ENCODE peak calls at places on chromosomes 2 and 18, in four cellular contexts. N is SHP77 treated with DMSO at 0.1 percent for 48 hours; T is stimulated activated CD8-positive, alpha-beta memory T cell treated with anti-CD3 and anti-CD28 coated beads, Interleukin-12 subunit alpha, Interleukin-12 subunit beta, amount 100 ng/mL, for 1 hour; G is ecto neural progenitor cell. Y is an unnamed sample.

GRCh38 chr2:233152541-233152940 is 92.4 kb downstream of the INPP5D start:
- DNase-seq in N (no peak), T (no peak), G (no peak), Y (peak)

GRCh38 chr2:231334981-231335380 is 60.5 kb upstream of the B3GNT7 start:
- DNase-seq in N (no peak), T (no peak), G (no peak), Y (no peak)

GRCh38 chr18:46402945-46403344 is 254.1 kb downstream of the LOXHD1 start:
- DNase-seq in N (no peak), T (no peak), G (no peak), Y (no peak)

GRCh38 chr2:10534514-10535250 is 86.6 kb upstream of the ODC1 start:
- DNase-seq in N (no peak), T (no peak), G (no peak), Y (no peak)

GRCh38 chr2:20104900-20105545 is 53.6 kb upstream of the LAPTM4A start:
- DNase-seq in N (no peak), T (no peak), G (no peak), Y (no peak)

GRCh38 chr2:38394903-38395341 is 17.8 kb upstream of the ATL2 start:
- DNase-seq in N (no peak), T (no peak), G (no peak), Y (no peak)

GRCh38 chr18:9334351-9335254 is at the start of gene TWSG1:
- DNase-seq in N (peak), T (peak), G (peak), Y (peak)

GRCh38 chr2:160921401-160921964 is 238.7 kb upstream of the TANK start:
- DNase-seq in N (no peak), T (no peak), G (no peak), Y (no peak)

GRCh38 chr2:66667288-66667780 is 232.4 kb downstream of the MEIS1 start:
- DNase-seq in N (no peak), T (no peak), G (no peak), Y (no peak)

GRCh38 chr18:30889582-30890301 is 152.8 kb downstream of the DSC3 start:
- DNase-seq in N (peak), T (no peak), G (no peak), Y (peak)

GRCh38 chr2:219912530-219912929 is 285.1 kb downstream of the SLC4A3 start:
- DNase-seq in N (no peak), T (no peak), G (no peak), Y (no peak)

GRCh38 chr2:240836781-240837467 is 16.9 kb upstream of the KIF1A start:
- DNase-seq in N (no peak), T (no peak), G (peak), Y (peak)

GRCh38 chr2:108968619-108969018 is 20.4 kb downstream of the EDAR start:
- DNase-seq in N (no peak), T (no peak), G (no peak), Y (no peak)